ENCODE peak calls at places on chromosomes 3 and 15, in six cellular contexts. Y is pancreas, C is ovary, W is aorta, U is SK-N-SH, T is A549. E is an unnamed sample.

GRCh38 chr15:61871926-61872522 is 188.2 kb downstream of the VPS13C start:
- DNase-seq in W (no peak), T (peak; percentile 32), U (peak; percentile 11), Y (no peak), C (no peak), E (no peak)

GRCh38 chr3:125045965-125046364 is 9.8 kb downstream of the HEG1 start:
- DNase-seq in T (no peak), U (no peak), C (no peak), W (no peak), Y (no peak), E (no peak)

GRCh38 chr3:129604223-129604941 is 2.1 kb downstream of the PLXND1 start:
- DNase-seq in Y (no peak), T (no peak), U (no peak), W (no peak), C (no peak), E (no peak)

GRCh38 chr3:38331257-38332022 is 15.1 kb upstream of the XYLB start:
- DNase-seq in C (no peak), Y (no peak), T (no peak), W (no peak), U (no peak), E (no peak)

GRCh38 chr3:51388286-51389029 is 2.6 kb upstream of the RBM15B start:
- DNase-seq in U (no peak), T (peak; percentile 43), C (no peak), W (no peak), Y (no peak), E (peak; percentile 24)

GRCh38 chr3:71309886-71310285 is 273.6 kb downstream of the FOXP1 start:
- DNase-seq in Y (no peak), W (no peak), T (no peak), U (no peak), C (no peak), E (no peak)

GRCh38 chr3:98039322-98040024 is 4.4 kb upstream of the GABRR3 start:
- DNase-seq in C (peak; percentile 45), T (peak; percentile 89), U (peak; percentile 42), Y (peak; percentile 63), W (peak; percentile 58), E (peak; percentile 70)

GRCh38 chr3:148036331-148036881 is 627.2 kb downstream of the ZIC1 start:
- DNase-seq in U (no peak), T (no peak), Y (no peak), W (no peak), C (no peak), E (peak; percentile 73)

GRCh38 chr3:173584093-173584833 is 186.7 kb downstream of the NLGN1 start:
- DNase-seq in T (peak; percentile 1), C (peak; percentile 24), W (no peak), Y (peak; percentile 43), U (peak; percentile 57), E (peak; percentile 16)

GRCh38 chr3:107753494-107753893 is 230.7 kb downstream of the BBX start:
- DNase-seq in Y (peak; percentile 17), W (no peak), T (peak; percentile 43), C (no peak), U (peak; percentile 24), E (peak; percentile 55)

GRCh38 chr3:180325958-180326357 is 276.0 kb upstream of the TTC14 start:
- DNase-seq in Y (no peak), C (no peak), T (no peak), U (no peak), W (no peak), E (no peak)

GRCh38 chr3:178880274-178880673 is 191.3 kb downstream of the ZMAT3 start:
- DNase-seq in W (no peak), Y (no peak), T (no peak), C (no peak), U (no peak), E (no peak)

GRCh38 chr15:40441736-40442531 is 1.2 kb downstream of the BAHD1 start:
- DNase-seq in T (no peak), C (peak; percentile 44), U (peak; percentile 77), W (no peak), Y (peak; percentile 48), E (peak; percentile 49)

GRCh38 chr3:44355634-44356033 is 17.1 kb downstream of the TCAIM start:
- DNase-seq in U (no peak), W (no peak), C (peak; percentile 24), T (no peak), Y (no peak), E (no peak)

GRCh38 chr3:5002174-5002870 is 23.1 kb downstream of the BHLHE40 start:
- DNase-seq in T (no peak), C (no peak), U (no peak), W (no peak), Y (no peak), E (no peak)

GRCh38 chr15:67433495-67434099 is 87.3 kb upstream of the C15orf61 start:
- DNase-seq in W (peak; percentile 54), Y (peak; percentile 69), U (peak; percentile 63), C (peak; percentile 48), T (peak; percentile 69), E (peak; percentile 57)

GRCh38 chr3:126121074-126121473 is 37.1 kb upstream of the SLC41A3 start:
- DNase-seq in W (peak; percentile 17), Y (no peak), U (no peak), C (peak; percentile 6), T (no peak), E (no peak)

GRCh38 chr3:175818811-175819464 is 959.8 kb downstream of the NAALADL2 start:
- DNase-seq in U (no peak), Y (no peak), C (no peak), T (no peak), W (no peak), E (no peak)

GRCh38 chr15:69524296-69524695 is 71.7 kb downstream of the RPLP1 start:
- DNase-seq in C (no peak), W (no peak), Y (no peak), U (no peak), T (no peak), E (no peak)

GRCh38 chr3:185537369-185537970 is 14.9 kb downstream of the LIPH start:
- DNase-seq in C (no peak), W (peak; percentile 62), T (peak; percentile 98), Y (peak; percentile 36), U (no peak), E (no peak)

GRCh38 chr15:64067564-64068030 is 21.3 kb upstream of the DAPK2 start:
- DNase-seq in C (peak; percentile 69), Y (peak; percentile 80), W (peak; percentile 59), U (peak; percentile 90), T (peak; percentile 61), E (peak; percentile 90)

GRCh38 chr15:36903922-36904479 is 196.3 kb downstream of the MEIS2 start:
- DNase-seq in Y (peak; percentile 31), W (no peak), T (no peak), U (no peak), C (no peak), E (no peak)

GRCh38 chr15:76147906-76148553 is 88.2 kb downstream of the TMEM266 start:
- DNase-seq in T (peak; percentile 44), W (no peak), Y (peak; percentile 73), C (peak; percentile 61), U (peak; percentile 86), E (peak; percentile 77)

GRCh38 chr3:58143417-58144055 is 67.2 kb downstream of the DNASE1L3 start:
- DNase-seq in T (no peak), U (no peak), W (no peak), C (no peak), Y (no peak), E (no peak)

GRCh38 chr3:128383316-128384235 is 83.1 kb downstream of the DNAJB8 start:
- DNase-seq in T (peak; percentile 40), C (no peak), Y (peak; percentile 93), W (peak; percentile 81), U (peak; percentile 91), E (peak; percentile 95)

GRCh38 chr15:89406756-89407650 is 72.4 kb upstream of the POLG start:
- DNase-seq in W (no peak), C (no peak), U (no peak), T (no peak), Y (no peak), E (no peak)

GRCh38 chr3:61901986-61902385 is 340.6 kb downstream of the PTPRG start:
- DNase-seq in C (no peak), U (no peak), W (no peak), Y (no peak), T (no peak), E (no peak)

GRCh38 chr3:143826296-143826695 is 22.0 kb downstream of the SLC9A9 start:
- DNase-seq in U (no peak), W (no peak), T (no peak), C (no peak), Y (no peak), E (no peak)
- H3K4me3 ChIP-seq in U (no peak overlapping the region), W (no peak overlapping the region), T (no peak overlapping the region), C (no peak overlapping the region), Y (no peak overlapping the region), E (no peak overlapping the region)

DNA sequence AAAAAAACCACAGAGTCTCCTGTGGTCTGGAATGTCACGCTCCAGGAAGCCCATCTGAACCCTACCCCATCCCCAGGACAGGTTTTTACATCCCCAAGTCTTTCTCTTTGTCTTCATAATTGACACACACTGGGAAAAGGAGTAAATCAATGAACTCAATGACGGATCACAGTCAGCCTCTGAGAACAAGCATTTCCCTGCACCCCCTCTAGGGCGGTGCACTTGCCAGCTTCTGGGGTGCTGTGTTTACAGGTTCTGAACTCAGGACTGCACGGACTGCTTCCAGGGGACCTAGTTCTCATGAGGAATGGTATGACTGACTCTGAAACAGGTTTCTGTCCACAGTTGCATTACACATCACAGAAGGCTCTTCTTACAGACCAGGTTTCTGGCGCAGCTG is 81.1 kb downstream of the NUP210 start:
- DNase-seq in T (no peak), Y (no peak), C (no peak), W (no peak), U (no peak), E (no peak)
- H3K4me1 ChIP-seq in T (peaks cover 10% of the 10 kb centered on the region), Y (no peaks in the 10 kb centered on the region), C (no peaks in the 10 kb centered on the region), W (no peaks in the 10 kb centered on the region), U (no peaks in the 10 kb centered on the region), E (no peaks in the 10 kb centered on the region)

GRCh38 chr3:195693428-195694216 is 27.2 kb upstream of the MUC20 start:
- DNase-seq in T (no peak), U (no peak), W (no peak), Y (no peak), C (no peak), E (no peak)
- H3K4me3 ChIP-seq in T (no peak overlapping the region), U (no peak overlapping the region), W (no peak overlapping the region), Y (no peak overlapping the region), C (no peak overlapping the region), E (no peak overlapping the region)

GRCh38 chr3:53243165-53243564 is 12.7 kb downstream of the TKT start:
- DNase-seq in T (peak; percentile 60), W (no peak), Y (peak; percentile 53), C (no peak), U (peak; percentile 47), E (peak; percentile 40)
- H3K4me1 ChIP-seq in T (peaks cover 99% of the 10 kb centered on the region), W (no peaks in the 10 kb centered on the region), Y (peaks cover 35% of the 10 kb centered on the region), C (peaks cover 14% of the 10 kb centered on the region), U (peaks cover 23% of the 10 kb centered on the region), E (no peaks in the 10 kb centered on the region)

DNA sequence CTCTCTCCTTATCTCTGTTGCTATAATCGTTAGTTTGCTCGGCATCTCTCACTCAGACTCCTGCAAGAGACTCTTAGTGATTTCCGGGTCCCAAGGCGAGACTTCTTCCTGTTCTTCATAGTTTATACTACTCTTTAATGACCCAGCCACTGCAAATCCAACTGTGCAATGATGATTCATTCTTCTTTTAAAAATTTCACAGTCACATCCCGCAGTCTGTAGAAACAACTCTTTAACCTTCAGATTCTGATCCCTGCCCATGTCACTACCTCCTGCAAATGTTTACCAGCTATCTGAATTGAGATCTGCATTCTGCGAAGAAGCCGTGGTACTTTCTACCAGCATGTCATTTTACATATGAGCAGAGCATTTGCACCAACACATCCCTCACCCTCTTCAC is 2.8 kb upstream of the VGLL3 start:
- DNase-seq in Y (no peak), T (peak; percentile 83), U (no peak), C (no peak), W (no peak), E (no peak)
- H3K4me3 ChIP-seq in Y (no peak overlapping the region), T (peak overlapping the region; percentile 29), U (no peak overlapping the region), C (no peak overlapping the region), W (no peak overlapping the region), E (no peak overlapping the region)